ENCODE peak calls at places on chromosomes 5 and 9, in seven cellular contexts. X is substantia nigra; B is A549; U is activated naive CD4-positive, alpha-beta T cell; D is right atrium auricular region; Y is H9; S is foreskin fibroblast. C is an unnamed sample.

GRCh38 chr9:121698627-121699270 is 47.3 kb downstream of the DAB2IP start:
- DNase-seq in X (no peak), B (no peak), U (no peak), D (no peak), Y (peak; percentile 73), S (no peak), C (no peak)

GRCh38 chr5:39455645-39456044 is 30.9 kb upstream of the DAB2 start:
- DNase-seq in X (no peak), B (no peak), U (no peak), D (no peak), Y (no peak), S (no peak), C (no peak)

GRCh38 chr5:88883566-88884434 is 816 bp upstream of the MEF2C start:
- DNase-seq in X (peak; percentile 35), B (peak; percentile 18), U (no peak), D (peak; percentile 77), Y (peak; percentile 63), S (peak; percentile 80), C (peak; percentile 25)

GRCh38 chr9:129597355-129598088 is 23.4 kb downstream of the C9orf50 start:
- DNase-seq in X (no peak), B (peak; percentile 78), U (no peak), D (peak; percentile 73), Y (peak; percentile 66), S (peak; percentile 63), C (peak; percentile 54)

GRCh38 chr9:18771018-18771417 is 262.0 kb downstream of the SAXO1 start:
- DNase-seq in X (no peak), B (no peak), U (no peak), D (no peak), Y (no peak), S (no peak), C (no peak)

GRCh38 chr5:56481147-56481997 is 248.2 kb upstream of the ANKRD55 start:
- DNase-seq in X (peak; percentile 46), B (no peak), U (no peak), D (peak; percentile 64), Y (peak; percentile 55), S (no peak), C (peak; percentile 56)

GRCh38 chr5:142753114-142753764 is 16.9 kb upstream of the ARHGAP26 start:
- DNase-seq in X (peak; percentile 49), B (peak; percentile 17), U (no peak), D (peak; percentile 87), Y (no peak), S (no peak), C (no peak)

GRCh38 chr5:97111004-97111403 is 31.4 kb downstream of the LIX1 start:
- DNase-seq in X (no peak), B (no peak), U (no peak), D (no peak), Y (no peak), S (no peak), C (no peak)

GRCh38 chr5:62938927-62939326 is 360.3 kb downstream of the LRRC70 start:
- DNase-seq in X (no peak), B (no peak), U (no peak), D (no peak), Y (peak; percentile 33), S (no peak), C (no peak)

GRCh38 chr9:86856259-86856658 is 91.0 kb downstream of the GAS1 start:
- DNase-seq in X (no peak), B (no peak), U (no peak), D (no peak), Y (peak; percentile 39), S (no peak), C (no peak)

GRCh38 chr5:81842795-81843377 is 92.0 kb upstream of the SSBP2 start:
- DNase-seq in X (no peak), B (no peak), U (no peak), D (no peak), Y (no peak), S (no peak), C (no peak)

GRCh38 chr9:127561491-127562270 is 50.4 kb upstream of the STXBP1 start:
- DNase-seq in X (no peak), B (peak; percentile 95), U (no peak), D (peak; percentile 96), Y (peak; percentile 79), S (peak; percentile 100), C (no peak)

GRCh38 chr9:116005267-116005666 is 148.3 kb upstream of the PAPPA start:
- DNase-seq in X (no peak), B (no peak), U (no peak), D (no peak), Y (no peak), S (no peak), C (no peak)

GRCh38 chr5:133048993-133049725 is 2.7 kb upstream of the HSPA4 start:
- DNase-seq in X (no peak), B (no peak), U (no peak), D (no peak), Y (no peak), S (no peak), C (no peak)

GRCh38 chr5:15350614-15351013 is 149.4 kb upstream of the FBXL7 start:
- DNase-seq in X (no peak), B (no peak), U (no peak), D (no peak), Y (no peak), S (no peak), C (no peak)

GRCh38 chr5:37735649-37736347 is 104.0 kb downstream of the GDNF start:
- DNase-seq in X (peak; percentile 37), B (no peak), U (no peak), D (no peak), Y (no peak), S (no peak), C (no peak)

GRCh38 chr5:139636207-139636792 is 11.8 kb upstream of the CXXC5 start:
- DNase-seq in X (no peak), B (no peak), U (no peak), D (peak; percentile 58), Y (no peak), S (no peak), C (no peak)

GRCh38 chr9:33750839-33751339 is 44.5 kb upstream of the PRSS3 start:
- DNase-seq in X (no peak), B (no peak), U (no peak), D (no peak), Y (no peak), S (no peak), C (peak; percentile 2)

GRCh38 chr5:172506921-172507320 is 52.6 kb upstream of the SH3PXD2B start:
- DNase-seq in X (no peak), B (no peak), U (no peak), D (peak; percentile 11), Y (peak; percentile 8), S (no peak), C (no peak)

GRCh38 chr5:56012281-56012963 is 17.7 kb upstream of the IL6ST start:
- DNase-seq in X (no peak), B (no peak), U (no peak), D (no peak), Y (no peak), S (peak; percentile 72), C (no peak)

GRCh38 chr5:148910686-148911361 is 84.4 kb downstream of the ADRB2 start:
- DNase-seq in X (no peak), B (peak; percentile 44), U (no peak), D (no peak), Y (no peak), S (peak; percentile 96), C (no peak)

GRCh38 chr9:90772381-90772780 is 29.2 kb upstream of the SYK start:
- DNase-seq in X (no peak), B (no peak), U (no peak), D (no peak), Y (no peak), S (no peak), C (no peak)

GRCh38 chr5:82168294-82168693 is 109.9 kb downstream of the RPS23 start:
- DNase-seq in X (no peak), B (no peak), U (no peak), D (no peak), Y (no peak), S (no peak), C (no peak)

GRCh38 chr5:76269259-76269958 is 133.7 kb upstream of the IQGAP2 start:
- DNase-seq in X (no peak), B (no peak), U (no peak), D (no peak), Y (no peak), S (no peak), C (no peak)

GRCh38 chr9:97534961-97535594 is 33.6 kb downstream of the TMOD1 start:
- DNase-seq in X (no peak), B (no peak), U (no peak), D (no peak), Y (no peak), S (no peak), C (no peak)

GRCh38 chr9:71895122-71895521 is 15.9 kb downstream of the ABHD17B start:
- DNase-seq in X (no peak), B (no peak), U (no peak), D (no peak), Y (no peak), S (no peak), C (no peak)

GRCh38 chr5:154945695-154946301 is 4.9 kb downstream of the MRPL22 start:
- DNase-seq in X (no peak), B (peak; percentile 18), U (no peak), D (no peak), Y (no peak), S (no peak), C (no peak)

GRCh38 chr5:136864960-136865359 is 499.6 kb upstream of the TRPC7 start:
- DNase-seq in X (no peak), B (no peak), U (no peak), D (no peak), Y (no peak), S (no peak), C (no peak)

GRCh38 chr9:76026796-76027195 is 136.3 kb downstream of the PCSK5 start:
- DNase-seq in X (no peak), B (no peak), U (no peak), D (no peak), Y (no peak), S (no peak), C (no peak)

GRCh38 chr9:109815366-109815947 is 35.5 kb downstream of the PALM2AKAP2 start:
- DNase-seq in X (no peak), B (no peak), U (no peak), D (no peak), Y (no peak), S (peak; percentile 44), C (no peak)

GRCh38 chr9:119736478-119737454 is 367.5 kb upstream of the BRINP1 start:
- DNase-seq in X (no peak), B (no peak), U (no peak), D (no peak), Y (no peak), S (no peak), C (no peak)

GRCh38 chr5:136364307-136364706 is 1.0 kb downstream of the TRPC7 start:
- DNase-seq in X (no peak), B (peak; percentile 7), U (no peak), D (no peak), Y (no peak), S (no peak), C (no peak)

GRCh38 chr9:104725014-104725413 is 22.5 kb upstream of the NIPSNAP3A start:
- DNase-seq in X (no peak), B (no peak), U (no peak), D (no peak), Y (no peak), S (no peak), C (no peak)

GRCh38 chr9:99353408-99353807 is 131.3 kb downstream of the SEC61B start:
- DNase-seq in X (no peak), B (no peak), U (no peak), D (no peak), Y (no peak), S (peak; percentile 97), C (no peak)

GRCh38 chr9:84254972-84255371 is 85.6 kb downstream of the SLC28A3 start:
- DNase-seq in X (no peak), B (no peak), U (no peak), D (no peak), Y (no peak), S (no peak), C (no peak)

GRCh38 chr5:79963261-79963977 is 27.6 kb downstream of the MTX3 start:
- DNase-seq in X (no peak), B (no peak), U (no peak), D (no peak), Y (no peak), S (no peak), C (no peak)

GRCh38 chr9:94823710-94824109 is 97.2 kb downstream of the AOPEP start:
- DNase-seq in X (no peak), B (no peak), U (no peak), D (no peak), Y (no peak), S (no peak), C (no peak)

GRCh38 chr9:19124430-19124793 is 2.9 kb downstream of the PLIN2 start:
- DNase-seq in X (no peak), B (no peak), U (no peak), D (no peak), Y (no peak), S (no peak), C (no peak)

C was measured in HuH-7.5.